ENCODE peak calls at places on chromosome 3, in six cellular contexts. D is activated effector memory CD4-positive, alpha-beta T cell treated with Interleukin-2 at 50 U/mL for 16 hours; E is HS-5; H is LHCN-M2; W is ACHN; I is NCI-H1694. G is an unnamed sample.

GRCh38 chr3:52930748-52931147 is 33.4 kb upstream of the STIMATE start:
- DNase-seq in D (no peak), E (no peak), H (no peak), W (no peak), I (no peak), G (no peak)

GRCh38 chr3:189806171-189806951 is 175.2 kb downstream of the TP63 start:
- DNase-seq in D (no peak), E (no peak), H (peak), W (no peak), I (no peak), G (no peak)

GRCh38 chr3:111932962-111933361 is 45.9 kb upstream of the ABHD10 start:
- DNase-seq in D (no peak), E (no peak), H (no peak), W (no peak), I (no peak), G (no peak)

GRCh38 chr3:158532099-158532734 is 38.8 kb upstream of the MLF1 start:
- DNase-seq in D (no peak), E (no peak), H (peak), W (peak), I (peak), G (peak)

GRCh38 chr3:196179380-196180308 is 31.6 kb downstream of the ZDHHC19 start:
- DNase-seq in D (peak), E (peak), H (peak), W (no peak), I (peak), G (no peak)

GRCh38 chr3:155382396-155383042 is 89.0 kb upstream of the STRIT1 start:
- DNase-seq in D (no peak), E (peak), H (peak), W (peak), I (peak), G (no peak)

GRCh38 chr3:160402249-160403027 is 3.0 kb downstream of the SMC4 start:
- DNase-seq in D (no peak), E (no peak), H (peak), W (no peak), I (no peak), G (no peak)

GRCh38 chr3:11803977-11804903 is 42.4 kb downstream of the TAMM41 start:
- DNase-seq in D (no peak), E (peak), H (peak), W (peak), I (no peak), G (no peak)

GRCh38 chr3:10389341-10389740 is 68.4 kb upstream of the SEC13 start:
- DNase-seq in D (no peak), E (no peak), H (no peak), W (no peak), I (no peak), G (no peak)

GRCh38 chr3:37592328-37592727 is 269.4 kb upstream of the CTDSPL start:
- DNase-seq in D (no peak), E (no peak), H (no peak), W (no peak), I (no peak), G (no peak)

GRCh38 chr3:28824316-28824715 is 456.6 kb upstream of the RBMS3 start:
- DNase-seq in D (no peak), E (no peak), H (no peak), W (no peak), I (no peak), G (no peak)

GRCh38 chr3:36496734-36497133 is 116.4 kb downstream of the STAC start:
- DNase-seq in D (no peak), E (peak), H (peak), W (peak), I (no peak), G (no peak)

GRCh38 chr3:6447166-6447801 is 413.6 kb upstream of the GRM7 start:
- DNase-seq in D (no peak), E (no peak), H (no peak), W (no peak), I (no peak), G (no peak)

GRCh38 chr3:138127636-138128365 is 4.4 kb downstream of the A4GNT start:
- DNase-seq in D (no peak), E (no peak), H (peak), W (no peak), I (no peak), G (no peak)

GRCh38 chr3:50516048-50516871 is 12.8 kb upstream of the CACNA2D2 start:
- DNase-seq in D (no peak), E (no peak), H (peak), W (no peak), I (peak), G (no peak)

GRCh38 chr3:132573657-132574260 is 23.3 kb upstream of the ACKR4 start:
- DNase-seq in D (no peak), E (no peak), H (no peak), W (no peak), I (no peak), G (no peak)

GRCh38 chr3:33826206-33826605 is 27.8 kb downstream of the PDCD6IP start:
- DNase-seq in D (no peak), E (no peak), H (no peak), W (no peak), I (no peak), G (no peak)

GRCh38 chr3:134460965-134461364 is 24.8 kb downstream of the ANAPC13 start:
- DNase-seq in D (no peak), E (peak), H (peak), W (no peak), I (no peak), G (no peak)

GRCh38 chr3:160941885-160942494 is 163.2 kb downstream of the B3GALNT1 start:
- DNase-seq in D (peak), E (peak), H (peak), W (peak), I (no peak), G (peak)

GRCh38 chr3:30604091-30604490 is 2.3 kb upstream of the TGFBR2 start:
- DNase-seq in D (no peak), E (no peak), H (no peak), W (no peak), I (no peak), G (no peak)

GRCh38 chr3:117105650-117106049 is 396.1 kb downstream of the TUSC7 start:
- DNase-seq in D (no peak), E (peak), H (peak), W (no peak), I (no peak), G (no peak)

GRCh38 chr3:21159565-21159950 is 591.5 kb downstream of the ZNF385D start:
- DNase-seq in D (no peak), E (no peak), H (no peak), W (no peak), I (no peak), G (no peak)

G was measured in SK-N-MC.